ENCODE peak calls at places on chromosomes 12 and 14, in five cellular contexts. J is upper lobe of right lung, G is AG09309, R is A673, P is astrocyte of the spinal cord. I is an unnamed sample.

GRCh38 chr14:93033983-93034670 is 81.6 kb downstream of the ITPK1 start:
- DNase-seq in J (no peak), G (no peak), R (peak; percentile 19), P (no peak), I (peak; percentile 74)

GRCh38 chr12:109462868-109463692 is 14.0 kb downstream of the KCTD10 start:
- DNase-seq in J (peak; percentile 80), G (peak; percentile 98), R (peak; percentile 96), P (peak; percentile 99), I (peak; percentile 81)

GRCh38 chr14:73236752-73237218 is 521 bp upstream of the PAPLN start:
- DNase-seq in J (no peak), G (no peak), R (no peak), P (no peak), I (no peak)

GRCh38 chr12:126086242-126086641 is 1021.0 kb downstream of the AACS start:
- DNase-seq in J (no peak), G (no peak), R (no peak), P (no peak), I (no peak)

GRCh38 chr14:77314043-77314442 is 6.6 kb downstream of the POMT2 start:
- DNase-seq in J (no peak), G (peak; percentile 92), R (no peak), P (peak; percentile 61), I (peak; percentile 77)

GRCh38 chr12:55771736-55772135 is 28.8 kb downstream of the GDF11 start:
- DNase-seq in J (no peak), G (no peak), R (no peak), P (no peak), I (no peak)

GRCh38 chr12:124316257-124316656 is 21.4 kb downstream of the RFLNA start:
- DNase-seq in J (no peak), G (no peak), R (no peak), P (no peak), I (peak; percentile 53)

GRCh38 chr14:45787167-45787566 is 534.2 kb upstream of the MIS18BP1 start:
- DNase-seq in J (no peak), G (no peak), R (no peak), P (no peak), I (no peak)

GRCh38 chr14:68824517-68825347 is 31.9 kb upstream of the ZFP36L1 start:
- DNase-seq in J (peak; percentile 93), G (no peak), R (peak; percentile 81), P (peak; percentile 69), I (peak; percentile 97)

GRCh38 chr12:56271031-56271430 is 4.3 kb downstream of the COQ10A start:
- DNase-seq in J (no peak), G (no peak), R (peak; percentile 45), P (peak; percentile 31), I (peak; percentile 68)

GRCh38 chr12:65823481-65824313 is 586 bp upstream of the HMGA2 start:
- DNase-seq in J (peak; percentile 69), G (no peak), R (peak; percentile 92), P (no peak), I (peak; percentile 89)

GRCh38 chr14:54338696-54339317 is 58.0 kb upstream of the CDKN3 start:
- DNase-seq in J (no peak), G (peak; percentile 29), R (peak; percentile 48), P (peak; percentile 73), I (peak; percentile 67)

GRCh38 chr12:65561798-65562382 is 262.4 kb upstream of the HMGA2 start:
- DNase-seq in J (no peak), G (peak; percentile 25), R (no peak), P (peak; percentile 79), I (no peak)

GRCh38 chr12:31644536-31644935 is 15.0 kb upstream of the ETFBKMT start:
- DNase-seq in J (no peak), G (no peak), R (no peak), P (no peak), I (no peak)

GRCh38 chr12:12721251-12721689 is 4.1 kb downstream of the CDKN1B start:
- DNase-seq in J (no peak), G (no peak), R (no peak), P (no peak), I (no peak)

GRCh38 chr12:97545804-97546203 is 83.2 kb downstream of the RMST start:
- DNase-seq in J (no peak), G (no peak), R (no peak), P (no peak), I (no peak)

GRCh38 chr12:88801227-88802225 is 221.3 kb upstream of the KITLG start:
- DNase-seq in J (no peak), G (no peak), R (no peak), P (no peak), I (no peak)

GRCh38 chr14:33432407-33433023 is 493.8 kb downstream of the NPAS3 start:
- DNase-seq in J (no peak), G (peak; percentile 1), R (peak; percentile 69), P (peak; percentile 55), I (no peak)

GRCh38 chr12:38904932-38905479 is 385 bp downstream of the CPNE8 start:
- DNase-seq in J (peak; percentile 91), G (no peak), R (no peak), P (peak; percentile 39), I (peak; percentile 94)

GRCh38 chr14:95327558-95328374 is 8.1 kb upstream of the CLMN start:
- DNase-seq in J (no peak), G (no peak), R (no peak), P (no peak), I (no peak)

GRCh38 chr12:124381454-124382207 is 86.7 kb downstream of the RFLNA start:
- DNase-seq in J (peak; percentile 96), G (no peak), R (no peak), P (peak; percentile 77), I (no peak)

GRCh38 chr14:33691907-33692306 is 259.0 kb downstream of the EGLN3 start:
- DNase-seq in J (no peak), G (no peak), R (no peak), P (no peak), I (no peak)

GRCh38 chr12:130127527-130127908 is 34.7 kb upstream of the FZD10 start:
- DNase-seq in J (no peak), G (no peak), R (no peak), P (no peak), I (peak; percentile 76)

DNA sequence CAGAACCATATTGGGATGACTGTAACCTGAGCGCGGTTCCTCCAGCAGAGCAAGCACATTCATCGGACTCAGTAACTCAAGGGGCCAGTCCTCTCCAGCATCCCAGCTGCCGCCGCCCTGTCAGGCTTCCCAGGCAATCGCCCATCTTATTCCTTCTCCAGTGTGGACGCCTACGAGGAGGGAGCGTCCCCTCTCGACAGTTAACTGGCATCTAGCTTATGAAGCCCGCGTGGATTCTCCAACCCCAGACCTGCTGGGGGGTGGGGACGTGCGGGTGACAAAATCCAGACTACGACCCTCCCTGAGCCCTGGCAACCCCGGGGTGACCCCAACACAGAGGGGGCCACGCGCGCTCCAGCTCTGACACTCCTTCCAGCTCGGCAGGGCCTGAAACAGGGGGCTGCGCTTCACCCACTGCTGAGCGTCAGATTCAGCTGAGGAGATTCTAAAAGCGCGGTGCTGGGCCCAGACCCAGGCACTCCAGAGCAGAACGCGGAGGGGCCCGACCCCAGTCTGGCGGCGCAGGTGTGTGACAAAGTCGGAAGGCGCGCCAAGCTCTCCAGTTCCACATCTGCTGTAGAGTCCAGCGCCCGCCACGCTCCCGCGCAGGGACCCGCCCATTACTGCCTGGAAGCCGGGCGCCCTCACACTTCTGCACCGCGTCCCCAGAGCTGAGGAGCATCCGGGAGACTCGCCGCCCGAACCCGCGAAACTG is 43.9 kb upstream of the ESR2 start:
- DNase-seq in J (no peak), G (no peak), R (peak; percentile 76), P (peak; percentile 62), I (peak; percentile 85)
- TF ChIP-seq CTCF in J (no peak), G (no peak), R (peak; percentile 19), P (peak; percentile 9), I (peak; percentile 9)

GRCh38 chr14:101877766-101878165 is 86.6 kb upstream of the DYNC1H1 start:
- DNase-seq in J (no peak), G (no peak), R (no peak), P (peak; percentile 10), I (no peak)

GRCh38 chr14:101874001-101874400 is 90.4 kb upstream of the DYNC1H1 start:
- DNase-seq in J (no peak), G (no peak), R (no peak), P (no peak), I (no peak)

GRCh38 chr14:101875041-101875725 is 89.2 kb upstream of the DYNC1H1 start:
- DNase-seq in J (no peak), G (no peak), R (no peak), P (no peak), I (no peak)

GRCh38 chr14:101876539-101876938 is 87.8 kb upstream of the DYNC1H1 start:
- DNase-seq in J (peak; percentile 73), G (peak; percentile 28), R (peak; percentile 7), P (no peak), I (no peak)

DNA sequence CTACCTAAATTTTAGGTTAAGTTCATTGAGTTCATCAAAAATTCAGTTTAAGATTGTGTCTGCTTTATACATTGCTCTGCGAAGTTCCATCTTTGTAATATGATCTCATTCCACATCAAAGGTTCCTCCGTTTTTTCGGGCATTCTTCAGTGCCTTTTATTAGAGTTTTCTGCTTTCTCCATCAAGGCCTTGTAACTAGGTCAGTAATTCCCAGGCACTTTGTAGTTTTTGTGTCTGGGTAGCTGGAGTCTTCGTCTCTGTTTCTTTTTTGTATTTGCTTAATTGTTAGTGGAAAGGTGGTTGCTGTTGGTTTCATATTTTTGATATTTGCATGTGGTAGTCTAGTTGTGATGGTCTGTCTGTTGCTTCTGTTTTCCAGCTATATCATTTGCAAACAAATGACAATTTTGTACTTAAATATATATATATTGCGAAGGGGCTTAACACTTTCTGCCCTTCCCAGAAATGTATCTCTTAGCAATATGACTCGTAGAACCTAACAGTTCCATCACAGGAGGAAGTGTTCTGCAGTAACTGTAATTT is 88.6 kb upstream of the DYNC1H1 start:
- DNase-seq in J (no peak), G (no peak), R (no peak), P (peak; percentile 22), I (no peak)
- H3K4me3 ChIP-seq in J (no peak overlapping the region), G (no peak overlapping the region), R (no peak overlapping the region), P (no peak overlapping the region), I (no peak overlapping the region)

DNA sequence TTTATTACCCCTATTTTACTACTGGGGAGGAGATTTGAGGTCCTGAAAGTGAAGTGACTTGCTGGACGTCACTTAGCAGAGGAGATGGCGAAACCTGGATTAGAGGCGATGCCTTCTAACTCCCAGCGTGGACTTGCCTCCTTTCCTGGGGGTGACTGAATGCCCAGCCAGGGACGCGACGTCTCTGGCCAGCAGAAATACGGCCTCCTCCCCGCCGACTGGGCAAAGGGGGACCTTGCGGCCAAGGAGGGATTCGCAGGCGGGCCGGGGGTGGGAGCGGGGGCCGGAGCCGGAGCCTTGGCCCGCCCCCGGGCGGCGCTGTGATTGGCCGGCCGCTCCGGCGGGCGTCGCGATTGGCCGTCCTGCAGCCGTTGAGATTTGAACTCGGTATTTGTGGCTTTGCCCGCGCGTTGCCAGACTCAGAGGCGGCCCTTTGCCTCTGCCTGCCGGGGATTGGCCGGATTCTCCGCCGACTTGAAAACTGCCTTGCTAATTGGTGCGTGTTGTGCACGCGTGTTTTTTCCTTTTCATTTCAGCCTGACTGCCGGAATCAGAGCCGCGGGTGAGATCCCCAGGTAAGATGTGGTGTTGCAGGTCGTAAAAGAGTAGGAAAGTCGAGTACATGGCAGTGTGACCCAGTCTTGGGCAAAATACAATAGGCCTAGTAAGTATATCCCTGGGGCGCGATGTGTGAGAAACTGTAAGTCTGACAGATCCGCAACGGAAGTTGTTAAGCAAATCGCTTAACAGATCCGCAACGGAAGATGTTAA is at the start of gene NCAPD2:
- DNase-seq in J (peak; percentile 97), G (peak; percentile 74), R (peak; percentile 99), P (peak; percentile 98), I (peak; percentile 100)
- TF ChIP-seq CTCF in J (peak; percentile 32), G (no peak), R (peak; percentile 14), P (no peak), I (peak; percentile 71)

DNA sequence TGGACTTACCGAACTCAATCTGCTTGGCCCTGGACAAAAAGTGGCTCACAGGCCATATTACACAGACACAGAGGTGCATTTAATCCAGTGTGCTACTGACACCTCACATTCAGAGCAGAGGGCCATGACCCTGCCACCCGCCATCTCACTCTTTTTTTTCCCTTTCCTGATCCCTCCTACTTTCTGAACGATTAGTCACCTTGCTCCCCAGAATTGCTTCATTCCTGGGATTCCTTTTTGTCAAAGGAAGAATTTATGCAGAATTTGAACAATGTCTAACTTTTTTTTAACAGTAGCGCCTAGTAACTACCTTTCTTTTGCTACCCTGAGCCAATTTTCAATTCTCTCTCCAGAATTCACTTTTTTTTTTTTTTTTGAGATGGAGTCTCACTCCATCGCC is 4.6 kb downstream of the PKP2 start:
- DNase-seq in J (no peak), G (no peak), R (no peak), P (no peak), I (peak; percentile 83)
- H3K4me3 ChIP-seq in J (no peak overlapping the region), G (no peak overlapping the region), R (no peak overlapping the region), P (no peak overlapping the region), I (peak overlapping the region; percentile 92)